ENCODE peak calls at places on chromosomes 11 and 22, in four cellular contexts. F is small intestine; A is astrocyte of the cerebellum; H is activated T-cell treated with anti-CD3 and anti-CD28 coated beads, Interleukin-2, amount 50 U/mL, for 1 hour. C is an unnamed sample.

GRCh38 chr22:20039683-20040325 is 18.9 kb downstream of the TANGO2 start:
- DNase-seq in A (no peak), F (no peak), H (no peak), C (no peak)

GRCh38 chr11:10488121-10488580 is 33.1 kb downstream of the AMPD3 start:
- DNase-seq in F (peak; percentile 67), A (no peak), H (no peak), C (no peak)

GRCh38 chr11:110125632-110126031 is 32.4 kb downstream of the ZC3H12C start:
- DNase-seq in A (no peak), F (peak; percentile 81), H (no peak), C (no peak)

GRCh38 chr11:30257058-30257457 is 26.2 kb downstream of the FSHB start:
- DNase-seq in A (no peak), H (no peak), F (no peak), C (no peak)

GRCh38 chr11:112835556-112835955 is 125.7 kb upstream of the NCAM1 start:
- DNase-seq in A (no peak), H (no peak), F (no peak), C (no peak)

GRCh38 chr11:369336-370018 is at the start of gene B4GALNT4:
- DNase-seq in F (no peak), H (peak; percentile 40), A (no peak), C (no peak)

GRCh38 chr22:32986773-32987050 is 71.5 kb downstream of the SYN3 start:
- DNase-seq in F (no peak), H (no peak), A (no peak), C (no peak)

GRCh38 chr22:39631381-39631780 is 60.8 kb downstream of the CACNA1I start:
- DNase-seq in H (no peak), F (no peak), A (no peak), C (no peak)

GRCh38 chr22:43042101-43042780 is 27.3 kb upstream of the PACSIN2 start:
- DNase-seq in H (no peak), F (no peak), A (peak; percentile 57), C (no peak)

GRCh38 chr11:2498750-2499149 is 53.9 kb downstream of the KCNQ1 start:
- DNase-seq in F (peak; percentile 20), H (no peak), A (no peak), C (no peak)

GRCh38 chr11:43393765-43394355 is 35.1 kb downstream of the TTC17 start:
- DNase-seq in F (peak; percentile 89), A (no peak), H (no peak), C (no peak)

GRCh38 chr11:66011239-66011784 is 496 bp upstream of the CST6 start:
- DNase-seq in A (no peak), F (no peak), H (no peak), C (no peak)

GRCh38 chr11:67415501-67416304 is at the start of gene CARNS1:
- DNase-seq in A (no peak), H (peak; percentile 39), F (no peak), C (no peak)

GRCh38 chr11:64444838-64445441 is 86.0 kb downstream of the RPS6KA4 start:
- DNase-seq in H (no peak), A (no peak), F (peak; percentile 25), C (no peak)

C was measured in Peyer's patch.